ENCODE peak calls at places on chromosomes 6 and 20, in eight cellular contexts. F, H, U, P, K, W, M and E are unnamed samples. For H3K27me3, the result is how much of the 10 kb centered on the place peaks cover.

GRCh38 chr6:83873869-83874268 is 14.4 kb downstream of the CYB5R4 start:
- DNase-seq in U (no peak), P (no peak), H (no peak), F (no peak), M (no peak), K (no peak), W (no peak), E (no peak)

GRCh38 chr6:154249499-154250298 is 106.9 kb downstream of the IPCEF1 start:
- DNase-seq in M (no peak), W (no peak), H (no peak), K (no peak), U (no peak), P (no peak), F (no peak), E (no peak)

GRCh38 chr6:113873043-113873667 is 16.0 kb downstream of the MARCKS start:
- DNase-seq in F (peak), U (no peak), P (peak), K (peak), H (peak), M (no peak), W (no peak), E (no peak)

GRCh38 chr6:117307655-117308054 is 42.3 kb downstream of the VGLL2 start:
- DNase-seq in W (no peak), P (no peak), M (no peak), U (no peak), H (no peak), K (no peak), F (no peak), E (no peak)

GRCh38 chr20:20411382-20411781 is 43.5 kb downstream of the INSM1 start:
- DNase-seq in H (no peak), F (no peak), U (no peak), P (no peak), K (no peak), M (no peak), W (no peak), E (no peak)

GRCh38 chr6:140071601-140072062 is 697.2 kb upstream of the CITED2 start:
- DNase-seq in K (no peak), U (no peak), W (no peak), M (no peak), H (no peak), P (no peak), F (no peak), E (no peak)

GRCh38 chr20:17525650-17526049 is 5.5 kb downstream of the BFSP1 start:
- DNase-seq in H (no peak), W (no peak), K (peak), M (no peak), P (no peak), U (no peak), F (peak), E (no peak)

GRCh38 chr20:44253528-44253927 is 6.4 kb downstream of the GDAP1L1 start:
- DNase-seq in P (no peak), K (peak), F (no peak), U (no peak), W (no peak), H (no peak), M (no peak), E (no peak)

GRCh38 chr6:25259756-25260155 is 19.4 kb upstream of the CARMIL1 start:
- DNase-seq in P (no peak), U (no peak), H (no peak), W (no peak), K (no peak), F (no peak), M (no peak), E (no peak)

GRCh38 chr20:32152421-32153155 is 43.1 kb downstream of the TM9SF4 start:
- DNase-seq in H (peak), U (no peak), M (no peak), F (no peak), P (no peak), W (no peak), K (peak), E (no peak)

GRCh38 chr6:168239374-168239773 is 80.2 kb downstream of the DACT2 start:
- DNase-seq in F (no peak), M (no peak), U (no peak), P (no peak), K (no peak), W (no peak), H (no peak), E (no peak)

GRCh38 chr6:7865811-7866210 is 44.8 kb downstream of the TXNDC5 start:
- DNase-seq in M (no peak), F (no peak), K (no peak), H (no peak), W (no peak), P (no peak), U (no peak), E (no peak)

GRCh38 chr6:124334359-124334758 is 530.7 kb downstream of the NKAIN2 start:
- DNase-seq in W (no peak), H (no peak), F (peak), U (no peak), P (no peak), M (no peak), K (no peak), E (no peak)

GRCh38 chr6:16639689-16640480 is 121.4 kb downstream of the ATXN1 start:
- DNase-seq in U (no peak), M (no peak), K (no peak), W (no peak), H (no peak), P (no peak), F (no peak), E (no peak)

GRCh38 chr20:17097603-17098002 is 129.2 kb upstream of the PCSK2 start:
- DNase-seq in M (no peak), P (no peak), K (peak), F (no peak), U (no peak), W (no peak), H (no peak), E (no peak)

GRCh38 chr6:13526339-13526717 is 38.9 kb upstream of the GFOD1 start:
- DNase-seq in P (no peak), U (no peak), H (no peak), K (no peak), F (no peak), W (no peak), M (no peak), E (no peak)

GRCh38 chr6:87623248-87623647 is 33.3 kb downstream of the ORC3 start:
- DNase-seq in F (no peak), M (no peak), P (no peak), H (no peak), U (no peak), K (peak), W (no peak), E (no peak)

GRCh38 chr6:111589366-111589765 is 16.3 kb downstream of the TRAF3IP2 start:
- DNase-seq in P (no peak), W (no peak), H (no peak), K (peak), U (no peak), F (no peak), M (no peak), E (peak)

GRCh38 chr6:167832497-167833395 is 6.0 kb downstream of the AFDN start:
- DNase-seq in F (no peak), H (no peak), P (no peak), K (no peak), U (no peak), W (peak), M (no peak), E (no peak)

GRCh38 chr6:9576521-9576920 is 838.4 kb downstream of the TFAP2A start:
- DNase-seq in U (no peak), F (no peak), P (no peak), H (no peak), M (no peak), W (no peak), K (no peak), E (no peak)
- TF ChIP-seq CTCF in U (no peak), F (no peak), P (no peak), H (no peak), M (no peak), W (no peak), K (no peak), E (no peak)

DNA sequence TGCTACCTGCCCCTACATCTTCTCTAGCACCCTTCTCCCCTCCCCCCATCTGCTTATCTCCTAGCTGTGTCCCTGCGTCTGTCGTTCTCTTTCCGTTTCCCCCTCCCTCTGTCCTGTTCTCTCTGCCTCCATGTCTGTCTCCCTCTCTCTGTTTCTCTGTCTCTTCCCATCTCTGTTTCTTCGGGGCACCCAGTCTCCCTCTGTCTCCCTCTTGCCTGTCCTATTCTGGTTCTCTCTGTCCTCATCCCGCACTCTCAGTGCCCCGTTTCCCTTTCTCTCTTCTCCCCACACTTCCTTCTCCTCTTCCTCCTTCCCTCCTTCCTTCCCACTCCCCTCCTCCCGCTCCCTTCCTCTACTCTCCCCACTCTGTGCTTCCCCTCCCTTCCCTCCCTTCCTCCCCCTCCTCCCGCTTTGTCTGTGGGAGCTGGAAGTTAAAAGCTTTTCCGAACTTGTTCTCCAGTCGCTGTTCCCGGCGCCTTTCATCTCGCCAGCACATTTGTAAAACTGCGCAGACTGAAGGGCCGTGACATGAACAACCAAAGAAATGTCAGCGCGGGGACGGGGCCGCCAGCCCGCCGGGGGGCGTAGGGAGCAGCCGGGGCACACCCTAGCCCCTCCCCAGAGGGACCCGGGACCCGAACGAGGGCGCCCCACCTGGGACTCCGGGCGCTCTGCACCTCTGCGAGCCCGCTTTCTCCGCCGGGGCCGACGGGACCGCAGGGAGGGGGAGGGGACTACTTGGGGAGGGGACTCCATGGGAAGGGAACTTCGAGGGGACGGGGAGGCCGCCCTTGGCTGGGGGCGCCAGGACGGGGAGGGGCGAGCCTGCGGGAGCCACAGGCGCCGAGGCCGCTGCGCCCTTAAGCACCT is 4.0 kb upstream of the CDH22 start:
- DNase-seq in U (no peak), K (peak), H (no peak), P (no peak), F (peak), W (no peak), M (no peak), E (no peak)
- H3K27me3 ChIP-seq in U (under half), K (half or more), H (half or more), P (half or more), F (half or more), W (under half), M (half or more), E (under half)

GRCh38 chr20:45539382-45539781 is at the start of gene WFDC6:
- DNase-seq in U (no peak), M (no peak), F (no peak), K (no peak), P (no peak), H (no peak), W (no peak), E (no peak)

GRCh38 chr20:45538209-45538798 is 978 bp downstream of the WFDC6 start:
- DNase-seq in H (no peak), W (no peak), M (no peak), U (no peak), F (peak), K (no peak), P (no peak), E (no peak)
- TF ChIP-seq CTCF in H (no peak), W (no peak), M (no peak), U (no peak), F (peak), K (no peak), P (no peak), E (no peak)

DNA sequence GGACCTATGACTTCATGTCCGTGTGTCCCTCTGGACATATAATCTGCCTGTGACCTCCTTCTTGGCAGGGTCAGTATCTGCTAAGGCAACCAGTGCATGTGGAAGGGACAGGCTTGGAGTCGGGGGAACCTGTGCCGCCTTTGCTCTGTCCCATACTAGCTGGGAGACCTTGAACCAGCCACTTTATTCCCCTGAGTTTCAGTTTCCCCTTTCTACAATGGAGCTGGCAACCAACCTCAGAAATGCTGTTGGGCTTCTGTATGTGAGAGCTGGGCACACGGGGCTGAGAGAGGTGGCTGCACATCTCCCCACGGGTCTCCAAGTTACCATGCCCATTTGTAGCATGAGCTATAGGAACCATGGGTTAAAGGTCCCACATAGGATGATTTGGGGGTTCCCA is 53.8 kb downstream of the CD40 start:
- DNase-seq in P (no peak), H (no peak), U (no peak), K (no peak), M (no peak), F (no peak), W (no peak), E (no peak)
- H3K27me3 ChIP-seq in P (under half), H (half or more), U (under half), K (half or more), M (half or more), F (under half), W (under half), E (under half)

DNA sequence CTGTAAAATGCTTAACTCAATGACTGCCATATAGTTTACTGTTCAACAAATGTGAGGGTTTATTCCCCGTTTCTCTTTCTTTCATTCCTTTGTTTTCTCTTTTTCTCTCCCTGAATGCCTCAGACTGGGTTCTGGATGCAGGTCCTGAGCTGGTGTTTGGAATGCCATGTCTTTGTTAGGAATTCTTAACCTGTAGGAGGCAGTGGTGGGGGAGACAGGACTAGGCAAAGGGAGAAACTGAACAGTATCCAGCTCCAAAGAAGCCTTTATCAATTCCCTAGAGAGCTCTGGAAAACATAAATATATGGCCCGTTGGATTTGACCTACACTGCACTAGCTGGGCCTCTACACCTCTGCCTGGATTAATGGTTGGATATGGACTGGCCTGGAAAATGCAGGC is 621.2 kb upstream of the SLC35B3 start:
- DNase-seq in P (no peak), U (no peak), K (no peak), W (no peak), F (peak), M (no peak), H (no peak), E (no peak)
- TF ChIP-seq CTCF in P (no peak), U (no peak), K (no peak), W (no peak), F (peak), M (no peak), H (no peak), E (no peak)